ENCODE peak calls at places on chromosomes 1 and 21, in four cellular contexts. J is stimulated activated CD4-positive, alpha-beta T cell treated with anti-CD3 and anti-CD28 coated beads, Interleukin-15, amount 100 ng/mL, for 1 hour; W is MV-4-11; E is activated naive CD4-positive, alpha-beta T cell treated with anti-CD3 and anti-CD28 coated beads, Interleukin-2, amount 50 U/mL, for 16 hours. R is an unnamed sample.
A peak's percentile ranks its signal among the peaks of the same experiment; 100 is the strongest.

GRCh38 chr1:74464037-74464436 is 48.4 kb downstream of the LRRC53 start:
- DNase-seq in E (no peak), W (no peak), J (no peak), R (no peak)

GRCh38 chr1:208445710-208446702 is 201.8 kb upstream of the PLXNA2 start:
- DNase-seq in J (no peak), E (no peak), W (no peak), R (no peak)

GRCh38 chr1:48003741-48004503 is 6.7 kb upstream of the TRABD2B start:
- DNase-seq in W (no peak), E (no peak), J (no peak), R (no peak)

GRCh38 chr1:231903586-231904081 is 277.0 kb downstream of the DISC1 start:
- DNase-seq in J (no peak), W (no peak), E (no peak), R (no peak)

GRCh38 chr1:196608401-196609113 is at the start of gene KCNT2:
- DNase-seq in W (no peak), J (no peak), E (no peak), R (peak; percentile 79)

GRCh38 chr1:119885903-119886783 is 10.2 kb downstream of the ADAM30 start:
- DNase-seq in E (peak; percentile 50), W (peak; percentile 32), J (peak; percentile 21), R (peak; percentile 81)

GRCh38 chr21:31317688-31318087 is 26.4 kb downstream of the TIAM1 start:
- DNase-seq in E (no peak), W (no peak), J (no peak), R (no peak)

GRCh38 chr1:18373882-18374493 is 106.7 kb upstream of the KLHDC7A start:
- DNase-seq in W (no peak), J (no peak), E (no peak), R (peak; percentile 73)

GRCh38 chr1:110060662-110061060 is 9.8 kb downstream of the ALX3 start:
- DNase-seq in W (no peak), E (no peak), J (no peak), R (no peak)

GRCh38 chr1:84632142-84632541 is 57.9 kb upstream of the CTBS start:
- DNase-seq in J (no peak), E (no peak), W (no peak), R (no peak)

GRCh38 chr1:234505774-234506114 is 26.8 kb upstream of the TARBP1 start:
- DNase-seq in J (no peak), W (no peak), E (no peak), R (no peak)

GRCh38 chr1:242673652-242674051 is 149.2 kb upstream of the PLD5 start:
- DNase-seq in W (no peak), E (no peak), J (no peak), R (no peak)

GRCh38 chr1:59018860-59019259 is 235.0 kb upstream of the JUN start:
- DNase-seq in J (no peak), E (no peak), W (no peak), R (no peak)

GRCh38 chr1:167627865-167628641 is 2.0 kb upstream of the RCSD1 start:
- DNase-seq in J (peak; percentile 47), W (peak; percentile 89), E (peak; percentile 71), R (no peak)

GRCh38 chr1:113858982-113859381 is 12.5 kb downstream of the PTPN22 start:
- DNase-seq in J (no peak), E (no peak), W (no peak), R (no peak)

GRCh38 chr1:181094813-181095212 is 6.3 kb downstream of the IER5 start:
- DNase-seq in J (no peak), W (no peak), E (no peak), R (no peak)

GRCh38 chr1:56816909-56817308 is 2.3 kb downstream of the FYB2 start:
- DNase-seq in E (no peak), W (no peak), J (no peak), R (no peak)

GRCh38 chr1:226723640-226724532 is 15.2 kb downstream of the ITPKB start:
- DNase-seq in W (no peak), J (no peak), E (no peak), R (peak; percentile 77)

GRCh38 chr21:15895142-15896106 is 165.6 kb downstream of the USP25 start:
- DNase-seq in W (no peak), E (no peak), J (no peak), R (no peak)

GRCh38 chr1:53557369-53557768 is 98.2 kb downstream of the DMRTB1 start:
- DNase-seq in J (no peak), W (no peak), E (no peak), R (no peak)

GRCh38 chr1:107609808-107610207 is 355.2 kb downstream of the VAV3 start:
- DNase-seq in J (no peak), W (no peak), E (no peak), R (no peak)

GRCh38 chr1:56508523-56508983 is 70.8 kb downstream of the PLPP3 start:
- DNase-seq in W (peak; percentile 61), E (no peak), J (no peak), R (no peak)

GRCh38 chr1:202259705-202260104 is 66.1 kb downstream of the LGR6 start:
- DNase-seq in E (no peak), W (no peak), J (no peak), R (no peak)

GRCh38 chr21:29777155-29777554 is 162.6 kb downstream of the GRIK1 start:
- DNase-seq in J (no peak), E (no peak), W (no peak), R (no peak)